ENCODE peak calls at places on chromosomes 6 and 20, in five cellular contexts. I, W, X, P and S are unnamed samples.
A peak's percentile ranks its signal among the peaks of the same experiment; 100 is the strongest.

GRCh38 chr6:167146977-167147376 is 10.8 kb downstream of the GPR31 start:
- DNase-seq in X (no peak), W (peak; percentile 84), I (no peak), P (no peak), S (no peak)

GRCh38 chr6:53746442-53747103 is 48.2 kb upstream of the LRRC1 start:
- DNase-seq in I (no peak), W (no peak), P (no peak), X (no peak), S (no peak)

GRCh38 chr20:42646250-42646649 is 543.5 kb downstream of the PTPRT start:
- DNase-seq in P (no peak), X (no peak), I (no peak), W (no peak), S (no peak)

GRCh38 chr6:64672131-64672530 is 1034.9 kb downstream of the EYS start:
- DNase-seq in W (no peak), P (no peak), I (no peak), X (no peak), S (no peak)

GRCh38 chr20:22984611-22985010 is 50.5 kb upstream of the SSTR4 start:
- DNase-seq in P (no peak), W (no peak), X (no peak), I (no peak), S (no peak)

GRCh38 chr6:141107562-141108160 is 1025.1 kb upstream of the GJE1 start:
- DNase-seq in P (peak; percentile 43), W (no peak), I (peak; percentile 64), X (no peak), S (no peak)

GRCh38 chr6:43627008-43627825 is 1.8 kb downstream of the GTPBP2 start:
- DNase-seq in I (peak; percentile 99), X (no peak), P (peak; percentile 78), W (no peak), S (peak; percentile 91)

GRCh38 chr6:1991332-1991878 is 254.0 kb downstream of the GMDS start:
- DNase-seq in I (no peak), P (no peak), W (no peak), X (no peak), S (no peak)

GRCh38 chr6:158468666-158469065 is 91.2 kb upstream of the TMEM181 start:
- DNase-seq in P (no peak), I (no peak), W (peak; percentile 32), X (no peak), S (no peak)

GRCh38 chr20:23920936-23921335 is 41.4 kb upstream of the CST5 start:
- DNase-seq in P (no peak), X (no peak), I (peak; percentile 52), W (no peak), S (peak; percentile 2)

GRCh38 chr6:53230775-53231467 is 82.3 kb upstream of the GCM1 start:
- DNase-seq in P (no peak), I (no peak), W (no peak), X (no peak), S (no peak)

GRCh38 chr20:35595901-35596300 is 19.7 kb upstream of the SPAG4 start:
- DNase-seq in W (no peak), X (no peak), I (no peak), P (no peak), S (no peak)
- H3K9me2 ChIP-seq in W (no peaks in the 10 kb centered on the region), X (no peaks in the 10 kb centered on the region), I (no peaks in the 10 kb centered on the region), P (no peaks in the 10 kb centered on the region), S (no peaks in the 10 kb centered on the region)

DNA sequence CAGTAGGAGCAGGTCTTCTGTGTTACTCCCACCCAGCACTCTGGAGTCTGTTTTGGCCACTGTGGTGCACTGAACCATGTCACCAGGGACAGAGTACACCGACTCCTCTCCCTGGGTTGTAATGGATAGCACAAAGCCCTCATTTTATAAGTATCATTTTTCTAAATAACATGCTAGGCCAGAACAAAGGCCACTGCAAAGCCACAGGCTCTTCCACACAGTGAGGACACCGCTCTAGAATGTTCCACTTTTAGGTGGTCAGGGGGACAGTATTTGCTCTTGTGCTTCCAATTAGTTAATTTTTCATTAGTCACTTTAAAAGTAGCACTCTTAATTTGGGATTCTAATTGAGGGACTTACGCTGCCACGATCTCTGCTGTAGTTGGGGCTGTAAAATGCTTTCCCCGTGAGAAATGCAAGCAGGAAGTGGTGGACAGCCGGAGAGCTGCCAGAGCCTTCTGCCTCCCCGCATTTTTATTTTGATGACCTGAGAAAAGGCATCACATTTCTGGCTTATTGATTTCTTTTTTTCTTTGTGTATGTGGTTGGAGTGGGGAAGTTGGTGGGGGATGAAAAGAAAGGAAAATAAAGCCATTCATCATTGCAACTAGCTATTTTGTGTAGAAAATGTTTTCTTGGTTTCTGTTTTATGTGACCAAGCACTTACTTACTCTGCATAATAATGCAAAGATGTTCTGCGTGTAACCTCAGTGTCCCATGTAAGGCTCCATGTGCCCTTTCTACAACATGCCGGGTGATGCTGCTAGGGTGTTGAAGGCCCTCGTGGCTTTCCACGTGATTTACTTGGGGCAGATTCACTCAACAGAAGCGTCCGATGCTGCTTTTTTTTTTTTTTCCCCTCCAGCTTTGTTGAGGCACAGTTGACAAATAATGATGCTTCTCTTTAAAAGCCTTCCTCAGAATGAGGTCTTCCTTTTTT is 195.9 kb downstream of the SASH1 start:
- DNase-seq in W (no peak), P (no peak), X (no peak), I (peak; percentile 75), S (no peak)
- H3K9me2 ChIP-seq in W (no peaks in the 10 kb centered on the region), P (no peaks in the 10 kb centered on the region), X (no peaks in the 10 kb centered on the region), I (no peaks in the 10 kb centered on the region), S (no peaks in the 10 kb centered on the region)

GRCh38 chr6:20936949-20937348 is 402.7 kb downstream of the CDKAL1 start:
- DNase-seq in I (no peak), X (no peak), P (no peak), W (peak; percentile 32), S (no peak)

GRCh38 chr6:20943922-20944321 is 409.7 kb downstream of the CDKAL1 start:
- DNase-seq in W (no peak), X (no peak), I (no peak), P (no peak), S (no peak)

GRCh38 chr6:20943036-20943627 is 408.9 kb downstream of the CDKAL1 start:
- DNase-seq in P (no peak), W (no peak), I (no peak), X (no peak), S (no peak)

DNA sequence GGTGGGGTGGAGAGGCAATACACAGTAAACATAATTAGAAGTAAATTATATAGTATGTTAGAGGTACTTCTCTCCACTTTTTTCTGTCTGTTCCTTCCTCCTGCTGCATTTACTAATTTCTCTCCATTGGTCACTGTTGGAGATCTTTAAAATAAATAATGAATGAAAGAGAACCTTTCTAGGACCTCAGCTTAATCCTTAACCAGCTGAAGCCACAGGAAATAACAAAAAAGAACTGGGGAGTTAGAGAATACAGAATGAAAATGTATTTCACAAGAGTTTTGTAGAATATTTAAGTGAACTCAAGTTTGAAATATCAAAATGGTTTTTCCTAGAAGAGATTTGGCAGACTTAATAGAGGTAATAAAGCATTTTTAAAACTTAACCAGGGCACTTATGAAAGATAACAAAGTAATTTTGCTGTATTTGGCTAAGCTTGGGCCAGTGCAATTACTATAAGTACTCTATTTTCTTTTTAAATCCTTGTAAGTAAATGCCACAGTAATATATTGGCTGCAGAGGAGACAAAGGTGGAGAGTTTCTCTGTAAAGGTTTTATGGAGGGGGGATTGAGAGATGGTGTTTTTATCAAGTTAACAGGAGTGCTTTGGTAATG is 405.0 kb downstream of the CDKAL1 start:
- DNase-seq in X (no peak), P (no peak), W (no peak), I (no peak), S (no peak)
- H3K9me2 ChIP-seq in X (no peaks in the 10 kb centered on the region), P (no peaks in the 10 kb centered on the region), W (no peaks in the 10 kb centered on the region), I (no peaks in the 10 kb centered on the region), S (no peaks in the 10 kb centered on the region)

GRCh38 chr6:3865463-3865862 is 16.3 kb downstream of the FAM50B start:
- DNase-seq in W (no peak), I (no peak), X (no peak), P (no peak), S (no peak)
- H3K9me2 ChIP-seq in W (no peaks in the 10 kb centered on the region), I (no peaks in the 10 kb centered on the region), X (no peaks in the 10 kb centered on the region), P (no peaks in the 10 kb centered on the region), S (no peaks in the 10 kb centered on the region)

DNA sequence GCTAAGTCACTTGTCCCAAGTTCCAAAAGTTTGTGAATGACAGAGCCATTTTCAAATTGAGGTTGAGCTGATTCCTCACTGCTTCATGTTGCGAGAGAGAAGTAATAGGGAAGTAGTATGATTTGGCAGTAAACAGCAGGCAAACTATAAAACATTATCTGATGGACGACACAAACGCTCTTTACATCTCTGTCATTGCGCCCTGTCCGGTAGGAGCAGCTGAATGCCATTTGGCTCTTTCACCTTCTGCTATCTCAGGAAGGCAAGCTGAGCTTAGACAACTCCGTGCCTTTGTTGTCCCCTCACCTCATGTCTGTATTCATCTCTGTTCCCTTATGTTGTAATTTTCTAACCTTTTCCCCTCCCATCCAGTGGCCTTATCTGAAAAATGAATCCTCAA is 440.7 kb upstream of the FLRT3 start:
- DNase-seq in X (no peak), P (no peak), W (no peak), I (no peak), S (no peak)
- H3K9me2 ChIP-seq in X (no peaks in the 10 kb centered on the region), P (no peaks in the 10 kb centered on the region), W (peaks cover 5% of the 10 kb centered on the region), I (no peaks in the 10 kb centered on the region), S (no peaks in the 10 kb centered on the region)